ENCODE peak calls at places on chromosomes 6 and 20, in four cellular contexts. M is HCT116, Y is K562, W is H1. S is an unnamed sample.

GRCh38 chr6:38739532-38739931 is 24.4 kb downstream of the DNAH8 start:
- DNase-seq in Y (no peak), M (no peak), W (no peak), S (no peak)

GRCh38 chr6:158417760-158418098 is 105.5 kb downstream of the TULP4 start:
- DNase-seq in Y (no peak), M (no peak), W (no peak), S (no peak)

GRCh38 chr20:9439806-9440205 is 74.6 kb upstream of the LAMP5 start:
- DNase-seq in Y (no peak), M (no peak), W (no peak), S (no peak)

GRCh38 chr6:92196320-92196719 is 1223.0 kb downstream of the EPHA7 start:
- DNase-seq in W (no peak), M (no peak), Y (no peak), S (no peak)

GRCh38 chr20:54573838-54574237 is 98.4 kb downstream of the DOK5 start:
- DNase-seq in W (no peak), Y (no peak), M (no peak), S (no peak)

GRCh38 chr6:158283304-158284005 is 28.8 kb upstream of the TULP4 start:
- DNase-seq in Y (no peak), W (no peak), M (no peak), S (no peak)

GRCh38 chr6:149043476-149044130 is 273.9 kb upstream of the TAB2 start:
- DNase-seq in Y (peak; percentile 68), M (peak; percentile 45), W (peak; percentile 78), S (peak; percentile 36)

GRCh38 chr6:137241481-137242011 is 22.4 kb upstream of the IFNGR1 start:
- DNase-seq in Y (no peak), W (no peak), M (no peak), S (peak; percentile 100)

GRCh38 chr6:151004415-151005024 is 139.0 kb downstream of the MTHFD1L start:
- DNase-seq in Y (no peak), W (no peak), M (no peak), S (peak; percentile 59)

GRCh38 chr6:154738561-154738961 is 5.3 kb downstream of the SCAF8 start:
- DNase-seq in W (no peak), M (no peak), Y (no peak), S (no peak)

GRCh38 chr6:38909020-38909730 is 139.4 kb upstream of the GLP1R start:
- DNase-seq in M (no peak), Y (no peak), W (no peak), S (peak; percentile 76)

GRCh38 chr6:87745966-87746721 is 44.1 kb upstream of the AKIRIN2 start:
- DNase-seq in Y (no peak), W (no peak), M (no peak), S (no peak)

GRCh38 chr6:49336514-49337131 is 126.4 kb downstream of the MMUT start:
- DNase-seq in M (no peak), Y (no peak), W (no peak), S (no peak)

GRCh38 chr6:19270616-19271015 is 566.6 kb upstream of the ID4 start:
- DNase-seq in W (no peak), Y (no peak), M (no peak), S (no peak)

GRCh38 chr6:143164565-143165105 is 103.9 kb downstream of the AIG1 start:
- DNase-seq in Y (no peak), W (no peak), M (no peak), S (no peak)

GRCh38 chr6:168703970-168704369 is 263.0 kb downstream of the SMOC2 start:
- DNase-seq in W (no peak), Y (no peak), M (no peak), S (no peak)

GRCh38 chr6:145887969-145888368 is 73.4 kb upstream of the FBXO30 start:
- DNase-seq in M (no peak), Y (no peak), W (no peak), S (no peak)

GRCh38 chr6:118551063-118551672 is 3.1 kb downstream of the PLN start:
- DNase-seq in M (peak; percentile 37), W (no peak), Y (peak; percentile 34), S (peak; percentile 44)

GRCh38 chr20:46505501-46505900 is 7.9 kb downstream of the ZNF334 start:
- DNase-seq in Y (no peak), M (no peak), W (no peak), S (no peak)

GRCh38 chr6:15897063-15897934 is 231.6 kb upstream of the MYLIP start:
- DNase-seq in Y (no peak), M (no peak), W (no peak), S (no peak)

GRCh38 chr6:113881473-113881980 is 24.4 kb downstream of the MARCKS start:
- DNase-seq in M (no peak), W (no peak), Y (no peak), S (no peak)

GRCh38 chr6:11830105-11830504 is 51.5 kb upstream of the ADTRP start:
- DNase-seq in M (no peak), W (no peak), Y (no peak), S (no peak)

GRCh38 chr6:105080279-105080678 is 99.5 kb downstream of the POPDC3 start:
- DNase-seq in M (no peak), W (no peak), Y (no peak), S (no peak)

GRCh38 chr6:148968636-148969270 is 221.9 kb downstream of the UST start:
- DNase-seq in Y (no peak), M (no peak), W (no peak), S (peak; percentile 20)

GRCh38 chr6:27593200-27593818 is 120.4 kb upstream of the ZNF184 start:
- DNase-seq in Y (no peak), M (no peak), W (peak; percentile 61), S (no peak)

DNA sequence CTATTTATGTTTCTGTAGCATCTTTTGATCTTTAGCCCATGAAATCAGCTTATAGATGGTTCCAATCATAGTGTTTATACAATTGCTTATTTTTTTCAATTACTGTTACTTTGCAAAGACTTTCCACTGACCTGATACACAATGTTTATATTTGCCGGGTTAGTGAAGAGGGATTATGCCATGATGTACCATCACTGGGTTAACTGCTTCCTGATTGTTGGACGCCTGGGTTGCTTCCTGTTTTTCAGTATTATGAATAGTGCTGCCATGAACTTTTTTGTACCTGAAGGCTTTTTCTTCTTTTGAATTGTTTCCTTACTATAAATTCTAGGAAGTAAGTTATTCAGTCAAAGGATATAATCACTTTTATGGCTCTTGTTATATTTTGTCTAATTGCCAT is 6.9 kb downstream of the MANBAL start:
- DNase-seq in Y (no peak), W (no peak), M (no peak), S (no peak)
- TF ChIP-seq FOSL1 in Y (no peak), W (no peak), M (no peak), S (no peak)

DNA sequence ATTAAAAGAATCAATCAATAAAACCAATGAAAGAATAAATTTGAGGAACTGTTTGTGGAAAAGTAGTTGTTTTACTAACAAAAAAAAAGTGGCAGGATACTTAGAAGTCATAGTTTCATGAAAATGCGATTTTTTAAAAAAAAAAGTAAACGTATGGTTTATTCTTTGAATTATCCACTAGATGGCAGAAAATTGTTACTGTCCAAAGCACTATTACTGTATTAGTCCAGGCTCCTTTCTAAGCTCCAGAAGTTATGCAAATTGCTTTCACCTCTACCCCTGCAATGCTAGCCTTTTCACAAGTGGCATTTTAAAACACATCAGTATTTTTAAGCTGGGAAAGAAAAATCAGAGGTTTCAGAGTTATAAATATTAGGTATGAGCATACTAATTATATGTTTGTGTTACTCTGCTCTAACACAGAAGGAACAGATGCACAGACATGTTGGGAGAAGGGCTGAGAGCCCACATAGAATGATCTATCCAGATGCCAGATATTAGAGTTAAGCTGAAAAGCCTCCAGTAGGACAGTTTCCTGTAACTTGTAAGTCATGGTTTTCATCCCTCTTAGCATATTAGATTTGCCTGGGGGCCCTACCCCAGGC is 63.9 kb downstream of the FHL5 start:
- DNase-seq in M (peak; percentile 22), Y (peak; percentile 8), W (no peak), S (peak; percentile 21)
- TF ChIP-seq FOSL1 in M (no peak), Y (no peak), W (no peak), S (no peak)

DNA sequence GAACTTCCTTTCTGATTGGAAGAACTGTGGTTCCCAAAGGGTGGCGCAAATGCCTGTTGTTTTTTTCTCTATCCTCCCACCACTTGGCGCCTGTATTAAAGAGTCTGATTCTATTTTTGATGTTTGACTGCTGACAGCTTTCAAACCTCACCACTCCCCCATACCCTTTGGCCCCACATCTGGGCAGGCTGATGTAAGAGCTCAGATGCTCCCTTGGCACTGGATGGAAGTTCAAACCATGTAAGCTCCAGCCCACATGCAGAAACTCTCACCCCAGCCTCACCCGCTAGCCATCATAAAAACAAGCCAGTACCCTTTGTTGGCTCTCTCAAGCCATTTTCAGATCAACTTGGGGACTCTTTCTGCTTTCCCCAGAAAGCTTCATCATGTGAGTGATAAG is 20.0 kb upstream of the TMEM14A start:
- DNase-seq in W (no peak), M (no peak), Y (no peak), S (no peak)
- TF ChIP-seq FOSL1 in W (no peak), M (no peak), Y (no peak), S (no peak)

DNA sequence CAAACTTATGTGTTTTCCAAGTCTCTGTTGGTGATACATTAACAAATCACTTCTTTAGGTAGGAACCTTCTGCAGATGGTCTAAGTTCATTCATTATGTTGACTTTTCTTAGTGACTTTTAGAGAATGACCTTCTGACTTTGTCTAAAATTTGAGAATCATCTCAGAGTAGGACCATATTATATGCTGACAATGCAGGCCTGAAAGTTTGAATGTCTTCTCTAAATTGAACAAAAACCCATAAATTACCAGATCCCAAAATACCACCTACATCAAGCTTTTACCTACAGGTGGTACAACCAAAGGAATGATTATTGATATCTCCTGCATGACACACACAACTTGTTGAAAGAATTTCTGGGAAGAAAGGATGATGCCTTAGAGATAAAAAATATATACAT is 191.5 kb downstream of the SOD2 start:
- DNase-seq in W (no peak), Y (no peak), M (no peak), S (no peak)
- TF ChIP-seq FOSL1 in W (no peak), Y (no peak), M (no peak), S (no peak)

GRCh38 chr6:41836022-41836659 is 48.6 kb downstream of the TOMM6 start:
- DNase-seq in M (no peak), Y (no peak), W (no peak), S (no peak)

DNA sequence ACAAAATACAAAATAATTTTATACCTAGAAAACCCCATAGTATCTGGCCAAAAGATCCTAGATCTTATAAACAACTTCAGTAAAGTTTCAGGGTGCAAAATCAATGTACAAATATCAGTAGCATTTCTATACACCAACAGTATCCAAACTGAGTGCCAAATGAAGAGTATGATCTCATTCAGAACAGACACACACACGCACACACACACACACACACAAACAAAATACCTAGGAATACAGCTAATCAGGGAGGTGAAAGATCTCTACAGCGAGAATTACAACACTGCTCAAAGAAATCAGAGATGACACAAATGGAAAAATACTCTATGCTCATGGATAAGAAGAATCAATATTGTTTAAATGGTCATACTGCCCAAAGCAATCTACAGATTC is 49.2 kb downstream of the TOMM6 start:
- DNase-seq in W (no peak), Y (no peak), M (no peak), S (no peak)
- TF ChIP-seq FOSL1 in W (no peak), Y (no peak), M (no peak), S (no peak)

GRCh38 chr6:129670634-129671033 is 39.3 kb downstream of the ARHGAP18 start:
- DNase-seq in Y (no peak), M (no peak), W (no peak), S (no peak)

GRCh38 chr6:129672883-129673631 is 36.9 kb downstream of the ARHGAP18 start:
- DNase-seq in Y (no peak), W (no peak), M (peak; percentile 80), S (peak; percentile 55)

GRCh38 chr6:129672345-129672691 is 37.7 kb downstream of the ARHGAP18 start:
- DNase-seq in W (no peak), Y (no peak), M (no peak), S (no peak)

GRCh38 chr6:129673758-129674157 is 36.2 kb downstream of the ARHGAP18 start:
- DNase-seq in M (no peak), Y (no peak), W (no peak), S (no peak)

GRCh38 chr6:129671442-129672344 is 38.3 kb downstream of the ARHGAP18 start:
- DNase-seq in W (no peak), M (no peak), Y (peak; percentile 38), S (peak; percentile 56)
- TF ChIP-seq FOSL1 in W (no peak), M (no peak), Y (no peak), S (no peak)

S was measured in HepG2.